ENCODE peak calls at places on chromosomes 6 and 20, in four cellular contexts. C is body of pancreas, K is astrocyte, R is adrenal gland. S is an unnamed sample.
A peak's percentile ranks its signal among the peaks of the same experiment; 100 is the strongest.

GRCh38 chr6:52746213-52746612 is 17.1 kb downstream of the GSTA2 start:
- DNase-seq in C (peak; percentile 22), K (peak; percentile 23), R (no peak), S (no peak)

GRCh38 chr6:19434065-19434464 is 403.1 kb upstream of the ID4 start:
- DNase-seq in C (no peak), K (no peak), R (no peak), S (no peak)

GRCh38 chr6:108752733-108753392 is 95.4 kb upstream of the ARMC2 start:
- DNase-seq in C (peak; percentile 66), K (no peak), R (peak; percentile 14), S (no peak)

GRCh38 chr6:39867592-39867991 is 66.7 kb downstream of the MOCS1 start:
- DNase-seq in C (no peak), K (no peak), R (no peak), S (no peak)

GRCh38 chr20:21505810-21506530 is 7.9 kb downstream of the NKX2-2 start:
- DNase-seq in C (no peak), K (peak; percentile 15), R (no peak), S (no peak)

GRCh38 chr20:9214676-9215075 is 145.8 kb downstream of the PLCB4 start:
- DNase-seq in C (no peak), K (peak; percentile 96), R (no peak), S (no peak)

GRCh38 chr6:125867483-125867935 is 76.7 kb downstream of the NCOA7 start:
- DNase-seq in C (no peak), K (peak; percentile 85), R (no peak), S (no peak)

GRCh38 chr6:8743146-8743745 is 307.9 kb upstream of the SLC35B3 start:
- DNase-seq in C (no peak), K (no peak), R (no peak), S (no peak)

GRCh38 chr20:38199506-38200390 is 34.7 kb upstream of the TGM2 start:
- DNase-seq in C (no peak), K (peak; percentile 81), R (peak; percentile 39), S (no peak)

GRCh38 chr20:24619212-24619611 is 149.8 kb downstream of the SYNDIG1 start:
- DNase-seq in C (no peak), K (no peak), R (no peak), S (no peak)

GRCh38 chr20:24411452-24412216 is 57.8 kb upstream of the SYNDIG1 start:
- DNase-seq in C (no peak), K (no peak), R (no peak), S (no peak)

GRCh38 chr6:139037490-139037889 is 8.9 kb downstream of the ABRACL start:
- DNase-seq in C (no peak), K (peak; percentile 87), R (no peak), S (peak; percentile 67)

GRCh38 chr6:15843226-15843625 is 180.4 kb upstream of the DTNBP1 start:
- DNase-seq in C (no peak), K (no peak), R (no peak), S (no peak)

GRCh38 chr20:3251806-3252205 is 12.8 kb upstream of the SLC4A11 start:
- DNase-seq in C (no peak), K (peak; percentile 47), R (peak; percentile 66), S (no peak)

GRCh38 chr20:57573176-57573575 is 12.3 kb downstream of the PCK1 start:
- DNase-seq in C (no peak), K (no peak), R (no peak), S (no peak)

GRCh38 chr6:109458774-109459531 is 3.4 kb upstream of the MICAL1 start:
- DNase-seq in C (no peak), K (no peak), R (peak; percentile 49), S (no peak)

GRCh38 chr20:13995841-13996240 is 525 bp downstream of the MACROD2 start:
- DNase-seq in C (peak; percentile 61), K (no peak), R (peak; percentile 57), S (no peak)

GRCh38 chr20:5835234-5835845 is 85.1 kb downstream of the SHLD1 start:
- DNase-seq in C (peak; percentile 78), K (peak; percentile 48), R (peak; percentile 92), S (peak; percentile 52)

GRCh38 chr6:82608777-82609176 is 245.2 kb downstream of the TPBG start:
- DNase-seq in C (no peak), K (no peak), R (no peak), S (no peak)

GRCh38 chr6:125512621-125513020 is 210.9 kb upstream of the HDDC2 start:
- DNase-seq in C (no peak), K (no peak), R (no peak), S (no peak)

GRCh38 chr6:154805288-154805911 is 72.2 kb downstream of the SCAF8 start:
- DNase-seq in C (no peak), K (peak; percentile 12), R (no peak), S (peak; percentile 25)

GRCh38 chr6:17251953-17252352 is 29.2 kb upstream of the RBM24 start:
- DNase-seq in C (no peak), K (no peak), R (no peak), S (no peak)

GRCh38 chr6:98946266-98946817 is 1.4 kb downstream of the FBXL4 start:
- DNase-seq in C (no peak), K (no peak), R (no peak), S (no peak)

GRCh38 chr6:26534681-26535465 is 3.3 kb upstream of the HMGN4 start:
- DNase-seq in C (peak; percentile 76), K (no peak), R (no peak), S (no peak)

GRCh38 chr6:145139451-145139850 is 595.9 kb downstream of the EPM2A start:
- DNase-seq in C (no peak), K (peak; percentile 13), R (no peak), S (no peak)

GRCh38 chr20:52083627-52084232 is 107.8 kb downstream of the ZFP64 start:
- DNase-seq in C (peak; percentile 50), K (peak; percentile 34), R (peak; percentile 80), S (peak; percentile 73)

GRCh38 chr6:48389146-48390043 is 278.4 kb upstream of the PTCHD4 start:
- DNase-seq in C (peak; percentile 12), K (no peak), R (no peak), S (no peak)

GRCh38 chr20:50642288-50642803 is 49.0 kb downstream of the RIPOR3 start:
- DNase-seq in C (no peak), K (no peak), R (no peak), S (no peak)

GRCh38 chr20:62267543-62267942 is 29.2 kb downstream of the OSBPL2 start:
- DNase-seq in C (no peak), K (no peak), R (peak; percentile 84), S (no peak)

GRCh38 chr6:100088009-100088408 is 94.0 kb upstream of the MCHR2 start:
- DNase-seq in C (no peak), K (peak; percentile 84), R (no peak), S (no peak)

GRCh38 chr6:109897561-109898080 is 80.5 kb upstream of the GPR6 start:
- DNase-seq in C (no peak), K (no peak), R (no peak), S (no peak)

GRCh38 chr6:72382602-72383529 is 239.0 kb upstream of the KCNQ5 start:
- DNase-seq in C (no peak), K (no peak), R (no peak), S (no peak)

GRCh38 chr6:150894935-150895686 is 29.6 kb downstream of the MTHFD1L start:
- DNase-seq in C (no peak), K (peak; percentile 65), R (no peak), S (peak; percentile 60)

GRCh38 chr6:47044418-47044817 is 2.3 kb upstream of the ADGRF1 start:
- DNase-seq in C (no peak), K (peak; percentile 76), R (no peak), S (peak; percentile 45)

GRCh38 chr20:10216146-10216741 is 2.4 kb upstream of the SNAP25 start:
- DNase-seq in C (no peak), K (peak; percentile 87), R (no peak), S (no peak)
- H3K27me3 ChIP-seq in C (peaks cover 18% of the 10 kb centered on the region), K (no peaks in the 10 kb centered on the region), R (peaks cover 23% of the 10 kb centered on the region), S (peaks cover 11% of the 10 kb centered on the region)

DNA sequence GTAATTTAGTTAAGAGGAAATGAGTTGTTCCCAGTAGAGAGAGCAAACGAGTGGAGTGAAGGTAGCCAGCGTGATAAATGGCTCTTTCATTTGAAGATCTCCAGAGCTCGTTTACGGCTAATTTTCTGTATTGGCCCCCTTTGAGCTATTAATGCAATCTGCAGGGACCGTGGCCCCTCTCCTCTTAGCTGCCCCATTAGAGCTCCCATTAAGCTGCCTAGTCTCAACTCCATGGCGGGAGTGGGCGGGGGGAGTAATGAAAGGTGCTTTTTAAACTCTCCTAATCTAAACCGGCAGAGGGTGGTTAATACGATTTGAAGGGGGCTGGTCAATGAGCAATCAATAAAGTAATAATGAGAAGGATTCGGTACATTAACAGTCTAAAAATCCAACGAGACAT is 12.5 kb downstream of the TFAP2B start:
- DNase-seq in C (no peak), K (no peak), R (no peak), S (no peak)
- H3K27me3 ChIP-seq in C (peaks cover 30% of the 10 kb centered on the region), K (peaks cover 6% of the 10 kb centered on the region), R (peaks cover 18% of the 10 kb centered on the region), S (no peaks in the 10 kb centered on the region)

DNA sequence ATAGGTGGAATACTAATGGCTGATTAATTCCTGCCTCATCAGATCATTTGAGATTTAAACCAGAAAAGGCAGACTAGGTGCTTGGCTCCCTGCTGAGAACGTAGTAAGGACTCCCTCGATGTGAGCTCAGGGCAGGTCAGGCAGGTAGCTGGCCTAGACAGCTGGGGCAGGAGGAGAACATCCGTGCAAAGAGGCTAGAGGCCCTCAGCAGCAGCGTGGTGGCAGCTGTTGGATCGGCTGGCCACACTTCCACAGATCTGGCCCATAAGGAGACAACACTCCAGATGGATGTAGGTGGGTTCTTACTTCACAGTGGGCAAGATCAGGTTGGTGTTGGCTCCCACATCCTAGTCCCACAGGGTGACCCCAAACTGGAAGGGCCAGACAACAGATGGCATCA is 38.5 kb downstream of the EYA2 start:
- DNase-seq in C (no peak), K (no peak), R (no peak), S (no peak)
- H3K27me3 ChIP-seq in C (no peaks in the 10 kb centered on the region), K (peaks cover 11% of the 10 kb centered on the region), R (no peaks in the 10 kb centered on the region), S (peaks cover 27% of the 10 kb centered on the region)

GRCh38 chr20:20370087-20370575 is 2.2 kb downstream of the INSM1 start:
- DNase-seq in C (no peak), K (no peak), R (no peak), S (no peak)
- H3K27me3 ChIP-seq in C (peaks cover 10% of the 10 kb centered on the region), K (peaks cover 69% of the 10 kb centered on the region), R (peaks cover 75% of the 10 kb centered on the region), S (peaks cover 75% of the 10 kb centered on the region)

GRCh38 chr6:74280130-74280692 is 584.2 kb downstream of the CD109 start:
- DNase-seq in C (no peak), K (no peak), R (no peak), S (no peak)

GRCh38 chr6:74273541-74273940 is 577.5 kb downstream of the CD109 start:
- DNase-seq in C (no peak), K (no peak), R (no peak), S (no peak)

GRCh38 chr6:74282143-74282689 is 586.2 kb downstream of the CD109 start:
- DNase-seq in C (peak; percentile 12), K (no peak), R (peak; percentile 48), S (no peak)

GRCh38 chr6:74277749-74278148 is 581.7 kb downstream of the CD109 start:
- DNase-seq in C (no peak), K (peak; percentile 19), R (peak; percentile 52), S (peak; percentile 25)
- H3K27me3 ChIP-seq in C (no peaks in the 10 kb centered on the region), K (no peaks in the 10 kb centered on the region), R (no peaks in the 10 kb centered on the region), S (no peaks in the 10 kb centered on the region)